ENCODE peak calls at places on chromosomes 11 and 22, in five cellular contexts. One of them, this sample, is unnamed.

GRCh38 chr11:112627588-112628045 is 333.6 kb upstream of the NCAM1 start:
- DNase-seq in WTC11: no peak
- DNase-seq in fibroblast of lung: no peak
- DNase-seq in colonic mucosa: no peak
- DNase-seq in right atrium auricular region: no peak
- DNase-seq in this sample: no peak

GRCh38 chr11:81237139-81237538 is 1496.5 kb downstream of the FAM181B start:
- DNase-seq in WTC11: no peak
- DNase-seq in fibroblast of lung: peak
- DNase-seq in colonic mucosa: peak
- DNase-seq in right atrium auricular region: no peak
- DNase-seq in this sample: peak

GRCh38 chr22:33073989-33074391 is 15.8 kb upstream of the SYN3 start:
- DNase-seq in WTC11: no peak
- DNase-seq in fibroblast of lung: no peak
- DNase-seq in colonic mucosa: no peak
- DNase-seq in right atrium auricular region: no peak
- DNase-seq in this sample: no peak

GRCh38 chr11:37509471-37509870 is 911.4 kb upstream of the RAG2 start:
- DNase-seq in WTC11: no peak
- DNase-seq in fibroblast of lung: no peak
- DNase-seq in colonic mucosa: no peak
- DNase-seq in right atrium auricular region: no peak
- DNase-seq in this sample: no peak

GRCh38 chr11:69052343-69053168 is 3.8 kb downstream of the TPCN2 start:
- DNase-seq in WTC11: no peak
- DNase-seq in fibroblast of lung: no peak
- DNase-seq in colonic mucosa: no peak
- DNase-seq in right atrium auricular region: no peak
- DNase-seq in this sample: no peak

GRCh38 chr11:56842829-56843794 is 94.6 kb upstream of the OR9G4 start:
- DNase-seq in WTC11: no peak
- DNase-seq in fibroblast of lung: no peak
- DNase-seq in colonic mucosa: no peak
- DNase-seq in right atrium auricular region: no peak
- DNase-seq in this sample: no peak

GRCh38 chr11:117950320-117950719 is 21.1 kb upstream of the TMPRSS13 start:
- DNase-seq in WTC11: no peak
- DNase-seq in fibroblast of lung: no peak
- DNase-seq in colonic mucosa: no peak
- DNase-seq in right atrium auricular region: peak
- DNase-seq in this sample: no peak

GRCh38 chr11:72293910-72294533 is 50.0 kb upstream of the PHOX2A start:
- DNase-seq in WTC11: no peak
- DNase-seq in fibroblast of lung: no peak
- DNase-seq in colonic mucosa: no peak
- DNase-seq in right atrium auricular region: no peak
- DNase-seq in this sample: no peak

GRCh38 chr11:134756811-134757540 is 344.9 kb upstream of the B3GAT1 start:
- DNase-seq in WTC11: no peak
- DNase-seq in fibroblast of lung: no peak
- DNase-seq in colonic mucosa: no peak
- DNase-seq in right atrium auricular region: peak
- DNase-seq in this sample: no peak

GRCh38 chr11:128451651-128452470 is 135.5 kb downstream of the ETS1 start:
- DNase-seq in WTC11: no peak
- DNase-seq in fibroblast of lung: peak
- DNase-seq in colonic mucosa: peak
- DNase-seq in right atrium auricular region: peak
- DNase-seq in this sample: no peak

GRCh38 chr11:96188625-96189006 is 154.4 kb downstream of the MAML2 start:
- DNase-seq in WTC11: no peak
- DNase-seq in fibroblast of lung: no peak
- DNase-seq in colonic mucosa: no peak
- DNase-seq in right atrium auricular region: no peak
- DNase-seq in this sample: peak

GRCh38 chr11:132962026-132962425 is 570.3 kb downstream of the OPCML start:
- DNase-seq in WTC11: no peak
- DNase-seq in fibroblast of lung: peak
- DNase-seq in colonic mucosa: no peak
- DNase-seq in right atrium auricular region: no peak
- DNase-seq in this sample: peak

GRCh38 chr11:59291228-59291627 is 67.5 kb upstream of the OR5AN1 start:
- DNase-seq in WTC11: no peak
- DNase-seq in fibroblast of lung: no peak
- DNase-seq in colonic mucosa: no peak
- DNase-seq in right atrium auricular region: no peak
- DNase-seq in this sample: no peak

DNA sequence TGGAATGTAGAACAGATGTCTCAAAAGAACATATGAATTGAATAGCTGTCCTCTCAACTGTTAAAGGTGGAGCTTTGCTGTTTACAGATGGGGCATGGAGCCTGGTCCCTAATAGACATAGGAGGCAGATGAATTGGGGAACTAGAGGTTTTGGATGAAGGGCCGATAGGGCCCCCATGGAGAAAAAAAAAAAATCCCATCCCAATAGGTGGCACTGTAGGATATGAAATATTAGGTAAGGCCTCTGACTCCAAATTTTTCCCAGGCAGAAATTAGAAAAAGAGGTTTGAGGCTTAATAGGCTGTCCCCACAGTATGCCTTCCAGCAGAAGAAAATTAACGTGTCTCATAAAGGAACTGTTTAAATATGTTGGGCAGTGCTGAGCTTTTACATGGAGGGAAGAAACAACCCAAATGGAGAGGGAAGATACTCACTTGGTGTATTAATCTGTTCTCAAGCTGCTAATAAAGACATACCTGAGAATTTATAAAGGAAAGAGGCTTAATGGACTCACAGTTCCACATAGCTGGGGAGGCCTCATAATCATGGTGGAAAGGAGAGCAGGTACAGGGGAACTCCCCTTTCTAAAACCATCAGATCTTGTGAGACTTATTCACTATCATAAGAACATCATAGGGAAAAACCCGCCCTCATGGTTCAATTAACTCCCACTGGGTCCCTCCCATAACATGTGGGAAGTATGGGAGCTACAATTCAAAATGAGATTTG is 30.1 kb upstream of the TMEM45B start:
- DNase-seq in WTC11: no peak
- DNase-seq in fibroblast of lung: peak
- DNase-seq in colonic mucosa: no peak
- DNase-seq in right atrium auricular region: no peak
- DNase-seq in this sample: peak
- TF ChIP-seq CTCF in WTC11: no peak
- TF ChIP-seq CTCF in fibroblast of lung: peak
- TF ChIP-seq CTCF in colonic mucosa: peak
- TF ChIP-seq CTCF in right atrium auricular region: no peak
- TF ChIP-seq CTCF in this sample: peak

DNA sequence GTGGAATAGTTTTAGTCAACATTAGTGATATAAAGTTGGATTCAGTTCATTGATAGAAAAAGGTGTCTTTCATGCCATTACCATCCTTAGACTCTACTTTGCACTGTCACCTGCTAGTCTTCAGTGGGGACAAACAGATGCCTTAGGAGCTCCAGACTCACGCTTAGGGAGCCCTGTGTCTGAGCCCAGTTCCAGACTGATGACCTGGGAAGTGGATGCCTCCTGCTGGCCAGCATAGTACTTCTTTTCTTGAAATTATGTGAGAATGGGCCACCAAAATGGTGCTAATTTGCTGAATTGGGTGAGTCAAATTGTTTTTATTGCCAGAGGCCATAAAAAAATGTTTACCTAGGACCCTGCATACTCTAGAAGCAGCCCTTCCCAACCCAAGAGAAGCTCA is 53.9 kb downstream of the NOX4 start:
- DNase-seq in WTC11: no peak
- DNase-seq in fibroblast of lung: no peak
- DNase-seq in colonic mucosa: no peak
- DNase-seq in right atrium auricular region: no peak
- DNase-seq in this sample: no peak
- TF ChIP-seq CTCF in WTC11: no peak
- TF ChIP-seq CTCF in fibroblast of lung: no peak
- TF ChIP-seq CTCF in colonic mucosa: no peak
- TF ChIP-seq CTCF in right atrium auricular region: no peak
- TF ChIP-seq CTCF in this sample: no peak

GRCh38 chr11:124119103-124119502 is 3.9 kb downstream of the VWA5A start:
- DNase-seq in WTC11: no peak
- DNase-seq in fibroblast of lung: no peak
- DNase-seq in colonic mucosa: no peak
- DNase-seq in right atrium auricular region: no peak
- DNase-seq in this sample: no peak

GRCh38 chr11:124122123-124122522 is 6.9 kb downstream of the VWA5A start:
- DNase-seq in WTC11: no peak
- DNase-seq in fibroblast of lung: no peak
- DNase-seq in colonic mucosa: no peak
- DNase-seq in right atrium auricular region: no peak
- DNase-seq in this sample: no peak

GRCh38 chr11:124123587-124123986 is 8.3 kb downstream of the VWA5A start:
- DNase-seq in WTC11: peak
- DNase-seq in fibroblast of lung: no peak
- DNase-seq in colonic mucosa: no peak
- DNase-seq in right atrium auricular region: no peak
- DNase-seq in this sample: no peak
- TF ChIP-seq CTCF in WTC11: peak
- TF ChIP-seq CTCF in fibroblast of lung: no peak
- TF ChIP-seq CTCF in colonic mucosa: no peak
- TF ChIP-seq CTCF in right atrium auricular region: no peak
- TF ChIP-seq CTCF in this sample: no peak

DNA sequence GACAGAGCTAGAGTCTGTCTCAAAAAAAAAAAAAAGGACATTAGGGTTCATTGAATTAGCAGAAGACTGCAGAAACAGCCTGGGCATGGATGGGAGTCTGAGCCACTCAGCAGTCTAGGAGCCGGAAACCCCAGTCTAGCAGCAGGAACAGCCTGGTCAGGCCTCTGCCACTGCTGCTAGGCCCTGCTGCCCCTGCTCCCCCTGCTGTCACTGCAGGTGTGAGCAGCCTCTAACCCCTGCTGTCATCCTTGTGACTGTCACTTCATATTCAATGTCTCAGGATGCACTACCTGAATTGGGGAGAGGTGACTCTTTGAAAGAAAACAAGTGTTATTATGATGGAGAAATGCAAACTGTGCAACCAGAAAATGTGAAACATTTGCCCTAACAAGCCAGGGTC is 7.0 kb upstream of the DDX17 start:
- DNase-seq in WTC11: peak
- DNase-seq in fibroblast of lung: no peak
- DNase-seq in colonic mucosa: no peak
- DNase-seq in right atrium auricular region: no peak
- DNase-seq in this sample: no peak
- TF ChIP-seq CTCF in WTC11: no peak
- TF ChIP-seq CTCF in fibroblast of lung: no peak
- TF ChIP-seq CTCF in colonic mucosa: no peak
- TF ChIP-seq CTCF in right atrium auricular region: no peak
- TF ChIP-seq CTCF in this sample: no peak

This sample was measured in fibroblast of villous mesenchyme.